ENCODE peak calls at places on chromosome 14, in five cellular contexts. One of them, this sample, is unnamed.

GRCh38 chr14:39050389-39050788 is 52.6 kb downstream of the SEC23A start:
- DNase-seq in body of pancreas: no peak
- DNase-seq in GM06990: no peak
- DNase-seq in RWPE1: peak; percentile 48
- DNase-seq in neural progenitor cell: no peak
- DNase-seq in this sample: no peak

GRCh38 chr14:49497725-49498348 is 88.3 kb downstream of the RPS29 start:
- DNase-seq in neural progenitor cell: peak; percentile 81
- DNase-seq in GM06990: peak; percentile 9
- DNase-seq in body of pancreas: peak; percentile 30
- DNase-seq in RWPE1: peak; percentile 34
- DNase-seq in this sample: peak; percentile 15

GRCh38 chr14:36373982-36374673 is 53.7 kb upstream of the MBIP start:
- DNase-seq in RWPE1: peak; percentile 66
- DNase-seq in body of pancreas: peak; percentile 87
- DNase-seq in GM06990: peak; percentile 27
- DNase-seq in neural progenitor cell: peak; percentile 92
- DNase-seq in this sample: peak; percentile 73

GRCh38 chr14:101200008-101200649 is 296.6 kb upstream of the RTL1 start:
- DNase-seq in neural progenitor cell: no peak
- DNase-seq in GM06990: no peak
- DNase-seq in RWPE1: no peak
- DNase-seq in body of pancreas: no peak
- DNase-seq in this sample: no peak

GRCh38 chr14:64218344-64219240 is 75.6 kb downstream of the ESR2 start:
- DNase-seq in neural progenitor cell: no peak
- DNase-seq in GM06990: no peak
- DNase-seq in RWPE1: no peak
- DNase-seq in body of pancreas: peak; percentile 84
- DNase-seq in this sample: no peak

GRCh38 chr14:75283162-75283883 is 4.7 kb downstream of the FOS start:
- DNase-seq in GM06990: no peak
- DNase-seq in RWPE1: no peak
- DNase-seq in body of pancreas: peak; percentile 63
- DNase-seq in neural progenitor cell: no peak
- DNase-seq in this sample: no peak

GRCh38 chr14:105646175-105646574 is 119.8 kb downstream of the TMEM121 start:
- DNase-seq in neural progenitor cell: no peak
- DNase-seq in body of pancreas: no peak
- DNase-seq in GM06990: no peak
- DNase-seq in RWPE1: no peak
- DNase-seq in this sample: no peak

GRCh38 chr14:89231426-89232113 is 185.5 kb downstream of the FOXN3 start:
- DNase-seq in GM06990: no peak
- DNase-seq in body of pancreas: no peak
- DNase-seq in RWPE1: no peak
- DNase-seq in neural progenitor cell: no peak
- DNase-seq in this sample: no peak

GRCh38 chr14:64465856-64466554 is 706 bp downstream of the AKAP5 start:
- DNase-seq in neural progenitor cell: peak; percentile 81
- DNase-seq in GM06990: no peak
- DNase-seq in RWPE1: peak; percentile 33
- DNase-seq in body of pancreas: peak; percentile 30
- DNase-seq in this sample: peak; percentile 29

GRCh38 chr14:77458249-77458950 is 507 bp downstream of the AHSA1 start:
- DNase-seq in RWPE1: peak; percentile 22
- DNase-seq in GM06990: no peak
- DNase-seq in neural progenitor cell: peak; percentile 68
- DNase-seq in body of pancreas: peak; percentile 52
- DNase-seq in this sample: peak; percentile 43

GRCh38 chr14:55731881-55732498 is 152.0 kb downstream of the KTN1 start:
- DNase-seq in RWPE1: no peak
- DNase-seq in GM06990: no peak
- DNase-seq in neural progenitor cell: peak; percentile 48
- DNase-seq in body of pancreas: peak; percentile 63
- DNase-seq in this sample: peak; percentile 53

GRCh38 chr14:104797112-104798044 is 1.8 kb upstream of the AKT1 start:
- DNase-seq in GM06990: no peak
- DNase-seq in body of pancreas: no peak
- DNase-seq in neural progenitor cell: peak; percentile 56
- DNase-seq in RWPE1: no peak
- DNase-seq in this sample: peak; percentile 75

DNA sequence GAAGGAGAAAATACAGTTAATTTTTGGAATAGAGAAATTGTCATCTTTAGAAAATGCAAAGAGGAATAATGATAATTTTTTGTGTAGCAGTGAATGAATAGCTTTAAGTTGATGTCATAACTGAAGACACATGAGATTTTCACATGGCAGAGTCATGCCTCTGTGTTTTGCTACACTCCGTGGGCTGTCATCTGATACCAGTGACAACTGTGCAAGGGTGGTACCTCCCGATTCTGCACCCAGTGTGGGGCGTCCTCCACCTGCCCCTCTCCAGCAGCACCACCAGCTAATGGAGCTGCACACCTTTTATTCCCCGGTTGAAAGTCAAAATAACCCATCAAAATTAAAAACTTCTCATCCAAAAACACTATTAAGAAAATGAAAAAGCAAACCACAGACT is 47.2 kb downstream of the ANKRD9 start:
- DNase-seq in RWPE1: no peak
- DNase-seq in GM06990: no peak
- DNase-seq in body of pancreas: no peak
- DNase-seq in neural progenitor cell: no peak
- DNase-seq in this sample: no peak
- TF ChIP-seq CTCF in RWPE1: no peak
- TF ChIP-seq CTCF in GM06990: no peak
- TF ChIP-seq CTCF in body of pancreas: no peak
- TF ChIP-seq CTCF in neural progenitor cell: no peak
- TF ChIP-seq CTCF in this sample: no peak

GRCh38 chr14:52949711-52950409 is 990 bp downstream of the FERMT2 start:
- DNase-seq in GM06990: no peak
- DNase-seq in RWPE1: peak; percentile 51
- DNase-seq in neural progenitor cell: peak; percentile 22
- DNase-seq in body of pancreas: peak; percentile 34
- DNase-seq in this sample: no peak

GRCh38 chr14:52949249-52949648 is 1.6 kb downstream of the FERMT2 start:
- DNase-seq in RWPE1: no peak
- DNase-seq in GM06990: no peak
- DNase-seq in neural progenitor cell: no peak
- DNase-seq in body of pancreas: no peak
- DNase-seq in this sample: no peak

GRCh38 chr14:52950410-52950897 is 396 bp downstream of the FERMT2 start:
- DNase-seq in neural progenitor cell: peak; percentile 74
- DNase-seq in RWPE1: peak; percentile 30
- DNase-seq in body of pancreas: peak; percentile 59
- DNase-seq in GM06990: peak; percentile 50
- DNase-seq in this sample: peak; percentile 70

GRCh38 chr14:52950898-52951729 is at the start of gene FERMT2:
- DNase-seq in body of pancreas: peak; percentile 93
- DNase-seq in neural progenitor cell: peak; percentile 97
- DNase-seq in GM06990: peak; percentile 57
- DNase-seq in RWPE1: peak; percentile 71
- DNase-seq in this sample: peak; percentile 90

DNA sequence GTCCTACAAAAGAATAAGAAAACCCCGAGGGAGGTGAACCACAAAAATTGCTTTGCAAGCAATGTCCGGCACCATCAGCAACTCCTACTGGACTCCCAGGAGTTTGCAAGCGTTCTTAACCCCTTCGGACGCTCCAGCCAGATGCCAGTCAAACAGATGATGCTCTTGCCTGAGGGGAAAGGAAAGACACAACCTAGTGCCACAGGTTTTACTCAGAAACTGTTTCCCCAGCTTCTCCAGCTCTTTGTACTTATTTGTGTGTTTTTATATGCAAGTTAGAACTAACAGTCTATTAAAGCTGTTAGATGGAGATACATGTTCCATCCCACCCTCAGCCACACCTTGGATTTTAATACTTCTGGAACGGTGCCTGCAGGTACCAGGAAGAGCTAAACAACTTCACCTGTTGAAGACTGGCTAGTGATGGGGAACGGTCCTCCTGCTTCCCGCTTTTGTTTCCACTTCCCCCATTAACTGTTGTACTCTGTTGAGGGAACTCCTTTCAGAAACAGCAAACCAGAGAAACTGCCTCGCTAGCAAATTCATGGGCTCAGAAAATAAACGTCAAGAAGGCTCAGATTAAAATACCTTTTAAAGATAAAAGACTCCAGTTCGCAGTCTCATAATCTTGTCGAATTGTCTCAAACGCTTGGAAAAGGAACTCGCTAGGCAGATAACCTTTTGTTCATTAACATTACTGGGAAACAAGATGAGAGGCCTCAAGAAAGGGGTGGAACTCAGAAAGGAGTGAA is 1.1 kb upstream of the FERMT2 start:
- DNase-seq in RWPE1: peak; percentile 66
- DNase-seq in GM06990: no peak
- DNase-seq in body of pancreas: peak; percentile 64
- DNase-seq in neural progenitor cell: peak; percentile 79
- DNase-seq in this sample: peak; percentile 74
- TF ChIP-seq CTCF in RWPE1: peak; percentile 74
- TF ChIP-seq CTCF in GM06990: no peak
- TF ChIP-seq CTCF in body of pancreas: peak; percentile 51
- TF ChIP-seq CTCF in neural progenitor cell: peak; percentile 38
- TF ChIP-seq CTCF in this sample: peak; percentile 63

DNA sequence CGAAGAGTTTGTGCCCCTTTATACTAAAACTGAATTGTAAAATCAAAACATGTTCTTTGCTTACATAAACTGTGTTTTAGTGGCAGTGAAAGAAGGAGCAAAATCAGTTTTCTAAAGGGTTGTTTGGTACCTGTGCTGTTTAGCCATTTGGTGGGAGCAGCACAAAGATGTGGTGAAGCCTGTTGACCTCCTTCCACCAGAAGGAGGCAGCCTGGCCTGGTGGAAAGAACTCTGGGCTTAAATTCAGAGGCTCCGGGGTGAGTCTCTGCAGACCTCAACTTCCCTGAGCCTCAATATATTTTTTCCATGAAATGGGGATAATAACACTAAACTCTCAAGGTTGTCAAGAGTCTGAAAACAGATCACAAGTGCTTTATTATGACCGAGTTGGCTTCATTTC is 502.5 kb downstream of the VRK1 start:
- DNase-seq in body of pancreas: peak; percentile 14
- DNase-seq in RWPE1: no peak
- DNase-seq in neural progenitor cell: peak; percentile 55
- DNase-seq in GM06990: no peak
- DNase-seq in this sample: no peak
- TF ChIP-seq CTCF in body of pancreas: no peak
- TF ChIP-seq CTCF in RWPE1: no peak
- TF ChIP-seq CTCF in neural progenitor cell: peak; percentile 61
- TF ChIP-seq CTCF in GM06990: peak; percentile 54
- TF ChIP-seq CTCF in this sample: peak; percentile 15

GRCh38 chr14:95197498-95198010 is 40.2 kb upstream of the DICER1 start:
- DNase-seq in GM06990: no peak
- DNase-seq in body of pancreas: no peak
- DNase-seq in RWPE1: peak; percentile 32
- DNase-seq in neural progenitor cell: peak; percentile 20
- DNase-seq in this sample: no peak

GRCh38 chr14:95199298-95199983 is 42.1 kb upstream of the DICER1 start:
- DNase-seq in GM06990: no peak
- DNase-seq in RWPE1: no peak
- DNase-seq in body of pancreas: no peak
- DNase-seq in neural progenitor cell: no peak
- DNase-seq in this sample: no peak

GRCh38 chr14:95198320-95198719 is 41.0 kb upstream of the DICER1 start:
- DNase-seq in neural progenitor cell: no peak
- DNase-seq in body of pancreas: no peak
- DNase-seq in RWPE1: no peak
- DNase-seq in GM06990: no peak
- DNase-seq in this sample: no peak

GRCh38 chr14:95196826-95197497 is 39.6 kb upstream of the DICER1 start:
- DNase-seq in neural progenitor cell: no peak
- DNase-seq in RWPE1: no peak
- DNase-seq in GM06990: no peak
- DNase-seq in body of pancreas: no peak
- DNase-seq in this sample: no peak

DNA sequence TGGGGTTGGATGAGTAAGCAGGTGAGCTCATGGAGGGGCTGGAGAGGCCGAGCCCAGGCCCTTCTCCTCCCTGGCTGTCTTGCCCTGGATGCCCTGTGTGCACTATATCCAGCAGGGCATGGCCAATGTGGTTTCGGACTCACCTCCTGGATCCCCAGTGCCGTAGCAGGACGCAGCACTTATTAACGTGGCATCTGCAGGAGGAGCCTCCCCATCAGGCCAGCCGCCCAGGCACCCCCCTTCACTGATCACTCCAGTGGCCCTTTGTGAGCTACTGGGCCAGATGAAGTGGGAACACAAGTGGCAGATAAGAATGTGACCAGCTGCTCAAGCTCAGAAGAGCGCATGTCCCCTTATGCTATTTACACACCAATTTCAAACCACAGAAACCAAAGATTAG is 43.1 kb upstream of the DICER1 start:
- DNase-seq in GM06990: no peak
- DNase-seq in body of pancreas: peak; percentile 72
- DNase-seq in neural progenitor cell: no peak
- DNase-seq in RWPE1: no peak
- DNase-seq in this sample: peak; percentile 47
- TF ChIP-seq CTCF in GM06990: no peak
- TF ChIP-seq CTCF in body of pancreas: no peak
- TF ChIP-seq CTCF in neural progenitor cell: no peak
- TF ChIP-seq CTCF in RWPE1: no peak
- TF ChIP-seq CTCF in this sample: no peak

GRCh38 chr14:52427460-52427859 is 113.3 kb downstream of the PTGER2 start:
- DNase-seq in GM06990: no peak
- DNase-seq in body of pancreas: no peak
- DNase-seq in neural progenitor cell: no peak
- DNase-seq in RWPE1: no peak
- DNase-seq in this sample: no peak

GRCh38 chr14:52417139-52417538 is 103.0 kb downstream of the PTGER2 start:
- DNase-seq in neural progenitor cell: no peak
- DNase-seq in body of pancreas: no peak
- DNase-seq in RWPE1: no peak
- DNase-seq in GM06990: no peak
- DNase-seq in this sample: no peak

GRCh38 chr14:52422650-52423356 is 108.7 kb downstream of the PTGER2 start:
- DNase-seq in neural progenitor cell: no peak
- DNase-seq in body of pancreas: no peak
- DNase-seq in RWPE1: no peak
- DNase-seq in GM06990: no peak
- DNase-seq in this sample: no peak
- TF ChIP-seq CTCF in neural progenitor cell: no peak
- TF ChIP-seq CTCF in body of pancreas: no peak
- TF ChIP-seq CTCF in RWPE1: no peak
- TF ChIP-seq CTCF in GM06990: no peak
- TF ChIP-seq CTCF in this sample: no peak